ENCODE peak calls at places on chromosome 19, in four cellular contexts. Y is IMR-90, G is K562, E is HepG2. K is an unnamed sample.

GRCh38 chr19:12581100-12581499 is 29.5 kb downstream of the ZNF490 start:
- DNase-seq in Y (no peak), G (no peak), E (no peak), K (no peak)

GRCh38 chr19:55464039-55464668 is 397 bp downstream of the C19orf85 start:
- DNase-seq in Y (no peak), G (no peak), E (no peak), K (no peak)

GRCh38 chr19:7930765-7931164 is 4.8 kb upstream of the CTXN1 start:
- DNase-seq in Y (no peak), G (no peak), E (no peak), K (no peak)

GRCh38 chr19:7595466-7596133 is at the start of gene CAMSAP3:
- DNase-seq in Y (no peak), G (peak), E (peak), K (peak)

GRCh38 chr19:658916-659839 is 3.8 kb downstream of the RNF126 start:
- DNase-seq in Y (no peak), G (no peak), E (no peak), K (no peak)

GRCh38 chr19:6536138-6536671 is 5.4 kb downstream of the TNFSF9 start:
- DNase-seq in Y (no peak), G (peak), E (peak), K (peak)

GRCh38 chr19:5345895-5346386 is 5.3 kb upstream of the PTPRS start:
- DNase-seq in Y (peak), G (no peak), E (no peak), K (no peak)

GRCh38 chr19:29806098-29806866 is 5.5 kb upstream of the CCNE1 start:
- DNase-seq in Y (peak), G (peak), E (peak), K (peak)

GRCh38 chr19:46495789-46496099 is at the start of gene PNMA8B:
- DNase-seq in Y (peak), G (peak), E (no peak), K (no peak)

DNA sequence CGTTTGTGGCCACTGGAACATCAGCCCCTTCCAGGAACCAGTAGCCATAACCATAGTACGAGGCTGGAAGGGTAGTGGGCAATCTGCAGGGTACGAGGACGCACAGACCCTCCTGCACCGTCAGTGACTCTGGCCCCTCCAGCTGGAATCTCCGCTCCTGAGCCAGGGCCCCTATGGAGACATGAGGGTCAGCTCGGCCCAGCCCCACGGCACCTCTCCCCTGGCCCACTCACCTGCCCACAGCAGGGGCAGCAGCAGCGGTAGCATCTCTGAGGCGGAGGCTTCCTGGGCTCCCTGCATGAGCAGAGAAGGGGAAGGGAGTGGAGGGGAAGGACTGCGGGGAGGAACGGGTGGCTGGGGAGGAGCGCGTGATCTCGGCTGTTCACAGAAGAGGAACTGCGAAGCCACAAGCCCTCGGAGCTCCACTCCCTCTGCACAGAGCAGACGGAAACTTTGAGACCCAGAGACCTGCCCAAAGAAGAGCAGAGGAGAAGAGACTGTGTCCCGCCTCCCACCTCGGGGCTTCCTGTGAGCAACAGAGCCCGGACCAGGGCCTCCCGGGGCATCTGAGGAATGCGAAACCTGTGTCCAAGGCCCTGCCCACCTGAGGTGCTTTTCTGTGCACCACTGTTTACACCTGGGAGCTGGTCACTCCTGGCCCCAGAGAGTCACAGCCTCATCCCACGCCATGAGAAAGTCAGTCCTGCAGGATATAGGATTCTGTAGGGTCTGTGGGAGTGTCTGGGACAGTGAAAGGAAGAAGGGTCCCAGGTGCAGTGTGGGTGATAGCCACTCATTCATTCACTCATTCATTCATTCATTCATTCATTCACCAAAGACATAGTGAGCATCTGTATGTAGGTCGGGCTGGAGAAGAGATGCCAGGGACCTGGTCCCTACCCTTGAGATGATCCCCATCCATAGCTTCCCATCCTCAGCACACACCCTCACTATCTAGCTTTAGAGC is at the start of gene SIGLEC6:
- DNase-seq in Y (no peak), G (no peak), E (no peak), K (no peak)
- TF ChIP-seq MAZ in Y (no peak), G (peak), E (no peak), K (no peak)

GRCh38 chr19:10838377-10838776 is 2.4 kb upstream of the TMED1 start:
- DNase-seq in Y (no peak), G (no peak), E (no peak), K (no peak)

GRCh38 chr19:10835089-10835753 is 791 bp downstream of the TMED1 start:
- DNase-seq in Y (no peak), G (peak), E (no peak), K (no peak)

GRCh38 chr19:10832659-10833296 is 3.2 kb downstream of the TMED1 start:
- DNase-seq in Y (no peak), G (no peak), E (no peak), K (no peak)

GRCh38 chr19:10836478-10837325 is 690 bp upstream of the TMED1 start:
- DNase-seq in Y (no peak), G (peak), E (no peak), K (peak)

DNA sequence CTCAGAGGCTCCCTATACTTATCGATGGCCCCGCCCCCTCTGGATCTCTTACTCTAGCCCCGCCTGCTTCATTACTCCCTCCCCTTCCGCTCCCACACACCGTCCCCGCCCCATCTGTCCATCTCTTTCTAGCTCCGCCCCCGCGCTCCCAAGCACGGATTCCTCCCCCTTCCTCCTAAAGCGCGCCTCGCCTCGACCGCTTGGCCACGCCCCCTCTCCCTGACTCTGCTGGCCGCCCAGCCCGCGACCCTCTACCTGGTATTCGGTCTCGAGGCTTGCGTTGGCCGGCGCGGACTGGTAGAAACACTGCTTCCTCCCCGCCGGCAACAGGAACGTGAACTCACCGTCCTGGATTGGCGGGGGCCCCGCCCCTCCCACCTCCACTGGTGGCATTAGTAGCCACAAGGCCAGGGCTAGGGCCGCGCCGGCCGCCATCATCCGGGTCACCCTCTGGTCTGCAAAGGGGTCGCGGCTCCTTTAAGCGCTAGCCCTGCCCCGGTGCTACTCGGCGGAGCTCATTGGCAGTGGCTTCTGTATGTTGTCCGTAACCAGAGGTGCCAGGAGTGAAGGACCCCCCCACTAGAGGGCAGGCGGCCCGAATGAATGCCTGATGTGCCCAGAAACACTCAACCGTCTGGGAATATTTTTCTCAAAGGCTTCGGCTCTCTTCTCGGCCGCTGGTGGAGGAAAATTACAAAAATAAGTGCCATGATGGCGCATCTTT is at the start of gene TMED1:
- DNase-seq in Y (peak), G (peak), E (peak), K (peak)
- TF ChIP-seq CTCF in Y (peak), G (peak), E (peak), K (no peak)

DNA sequence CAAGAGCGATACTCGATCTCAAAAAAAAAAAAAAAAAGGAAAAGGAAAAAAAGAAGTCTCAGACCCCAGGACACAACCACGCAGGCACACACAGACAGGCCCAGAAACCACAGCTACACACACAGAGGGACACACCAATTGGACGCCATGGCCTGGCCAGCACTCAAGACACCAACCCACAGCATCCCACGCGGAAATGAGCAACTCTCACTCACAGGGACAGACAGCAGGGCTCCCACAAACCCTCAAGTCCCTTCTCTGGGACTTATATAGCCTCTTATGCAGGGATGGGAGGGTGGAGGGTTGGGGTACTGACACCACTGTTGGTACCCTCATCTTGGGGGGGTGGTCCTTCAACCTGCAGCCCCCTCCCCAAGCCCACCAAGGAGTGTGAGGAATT is 5.9 kb downstream of the NOTCH3 start:
- DNase-seq in Y (peak), G (no peak), E (no peak), K (no peak)
- TF ChIP-seq MAZ in Y (no peak), G (no peak), E (no peak), K (no peak)

DNA sequence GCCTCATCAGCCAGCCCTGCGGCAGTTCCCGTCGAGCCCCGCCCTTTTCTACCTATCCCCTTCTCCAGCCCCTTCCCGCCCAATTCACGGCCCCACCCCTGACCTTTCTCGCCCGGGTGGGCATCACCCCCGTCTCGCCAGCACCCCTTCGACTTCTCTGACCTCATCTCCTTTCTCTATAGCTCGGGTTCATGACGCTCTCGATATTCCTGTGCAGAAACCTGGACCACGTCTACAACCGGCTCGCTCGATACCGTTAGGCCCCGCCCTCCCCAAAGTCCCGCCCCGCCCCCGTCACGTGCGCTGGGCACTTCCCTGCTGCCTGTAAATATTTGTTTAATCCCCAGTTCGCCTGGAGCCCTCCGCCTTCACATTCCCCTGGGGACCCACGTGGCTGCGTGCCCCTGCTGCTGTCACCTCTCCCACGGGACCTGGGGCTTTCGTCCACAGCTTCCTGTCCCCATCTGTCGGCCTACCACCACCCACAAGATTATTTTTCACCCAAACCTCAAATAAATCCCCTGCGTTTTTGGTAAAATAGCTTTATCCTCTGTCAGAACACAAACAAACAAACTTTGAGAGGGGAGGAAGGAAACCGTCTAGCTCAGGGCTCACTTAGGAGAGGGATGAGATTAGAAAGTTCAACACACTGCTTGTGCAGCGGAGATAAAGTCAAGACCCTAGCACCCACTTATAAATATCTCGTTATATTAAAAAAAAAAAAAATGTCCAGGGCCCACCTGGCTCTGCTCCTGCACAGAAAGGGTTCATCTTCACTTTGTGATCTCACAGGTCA is 5.1 kb downstream of the CD37 start:
- DNase-seq in Y (no peak), G (peak), E (peak), K (no peak)
- TF ChIP-seq CTCF in Y (no peak), G (no peak), E (no peak), K (no peak)

DNA sequence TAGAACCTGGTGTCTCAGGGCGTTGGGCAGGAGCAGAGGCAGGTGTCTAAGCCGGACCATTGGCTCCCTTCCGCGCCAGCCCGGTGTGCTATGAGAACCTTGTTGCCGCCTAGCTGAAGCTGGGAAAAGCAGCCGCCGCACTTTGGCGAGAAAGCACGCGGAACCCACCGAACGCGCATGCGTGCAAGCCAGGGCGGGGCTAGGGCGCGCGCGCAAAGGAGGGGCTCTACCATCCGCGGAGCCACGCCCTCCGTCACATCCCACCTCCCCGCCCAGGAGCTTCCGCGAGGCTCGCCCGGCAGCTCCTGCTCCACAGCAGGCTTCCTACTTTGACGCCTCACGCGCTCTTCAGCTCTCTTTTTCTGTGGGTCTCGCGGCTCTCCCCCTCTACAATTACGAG is 51.3 kb downstream of the WDR87 start:
- DNase-seq in Y (peak), G (no peak), E (no peak), K (no peak)
- TF ChIP-seq MAZ in Y (no peak), G (no peak), E (no peak), K (no peak)

GRCh38 chr19:28324275-28325060 is 888.5 kb downstream of the UQCRFS1 start:
- DNase-seq in Y (no peak), G (no peak), E (no peak), K (no peak)
- TF ChIP-seq CTCF in Y (no peak), G (no peak), E (no peak), K (no peak)

GRCh38 chr19:53621885-53622710 is 9.7 kb upstream of the DPRX start:
- DNase-seq in Y (no peak), G (no peak), E (peak), K (no peak)
- TF ChIP-seq MAZ in Y (no peak), G (no peak), E (no peak), K (no peak)

DNA sequence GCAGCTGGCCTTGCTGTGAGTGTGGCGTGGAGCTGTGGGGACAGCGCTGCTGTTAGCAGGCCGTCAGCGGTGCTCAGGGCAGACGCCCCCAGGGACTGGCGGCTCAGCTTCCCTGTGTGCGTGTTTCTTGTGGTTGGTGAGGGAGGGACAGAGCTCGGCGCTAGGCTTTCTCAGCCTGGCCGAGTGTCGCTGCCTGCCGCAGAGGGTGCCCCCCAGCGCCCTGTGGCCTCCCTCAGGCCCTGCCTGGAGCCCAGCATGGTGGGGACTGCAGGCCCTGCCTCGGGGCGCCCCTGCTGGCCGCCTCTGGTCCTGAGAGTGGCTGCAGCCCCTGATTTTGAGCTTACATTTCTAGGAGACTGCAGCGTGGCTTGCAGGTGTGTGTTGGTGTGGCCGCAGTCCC is 35.5 kb downstream of the DOT1L start:
- DNase-seq in Y (no peak), G (peak), E (no peak), K (peak)
- TF ChIP-seq CTCF in Y (peak), G (peak), E (peak), K (no peak)

K was measured in A549.